ENCODE peak calls at places on chromosomes 12 and 14, in nine cellular contexts. G is GM12865, R is neuronal stem cell, X is upper lobe of left lung, Y is GM23248, S is AG09309, W is tibial nerve, P is fibroblast of lung, K is AG10803. C is an unnamed sample.

GRCh38 chr12:15629108-15629507 is 160.1 kb downstream of the EPS8 start:
- DNase-seq in G (peak; percentile 39), R (peak; percentile 66), X (peak; percentile 38), Y (peak; percentile 89), S (peak; percentile 97), W (peak; percentile 69), P (peak; percentile 97), K (peak; percentile 94), C (no peak)

GRCh38 chr12:1655225-1655788 is 26.3 kb downstream of the WNT5B start:
- DNase-seq in G (no peak), R (no peak), X (no peak), Y (peak; percentile 25), S (no peak), W (no peak), P (no peak), K (no peak), C (no peak)

GRCh38 chr14:100149789-100150611 is 9.4 kb downstream of the DEGS2 start:
- DNase-seq in G (no peak), R (no peak), X (peak; percentile 63), Y (peak; percentile 27), S (no peak), W (no peak), P (no peak), K (no peak), C (peak; percentile 37)

GRCh38 chr12:93766802-93767523 is 89.8 kb downstream of the CRADD start:
- DNase-seq in G (peak; percentile 42), R (no peak), X (peak; percentile 66), Y (peak; percentile 83), S (no peak), W (no peak), P (peak; percentile 60), K (peak; percentile 79), C (no peak)

GRCh38 chr14:101072945-101073597 is 169.5 kb upstream of the RTL1 start:
- DNase-seq in G (peak; percentile 44), R (peak; percentile 40), X (peak; percentile 23), Y (peak; percentile 98), S (peak; percentile 87), W (peak; percentile 18), P (peak; percentile 98), K (peak; percentile 81), C (peak; percentile 73)

GRCh38 chr12:51216652-51217051 is 1.2 kb downstream of the POU6F1 start:
- DNase-seq in G (no peak), R (no peak), X (no peak), Y (no peak), S (no peak), W (no peak), P (no peak), K (no peak), C (no peak)

GRCh38 chr14:90109858-90110257 is 48.1 kb downstream of the KCNK13 start:
- DNase-seq in G (no peak), R (no peak), X (no peak), Y (no peak), S (no peak), W (no peak), P (no peak), K (no peak), C (no peak)

GRCh38 chr14:98210045-98210678 is 1061.8 kb downstream of the BCL11B start:
- DNase-seq in G (peak; percentile 60), R (no peak), X (no peak), Y (no peak), S (no peak), W (no peak), P (no peak), K (no peak), C (no peak)

DNA sequence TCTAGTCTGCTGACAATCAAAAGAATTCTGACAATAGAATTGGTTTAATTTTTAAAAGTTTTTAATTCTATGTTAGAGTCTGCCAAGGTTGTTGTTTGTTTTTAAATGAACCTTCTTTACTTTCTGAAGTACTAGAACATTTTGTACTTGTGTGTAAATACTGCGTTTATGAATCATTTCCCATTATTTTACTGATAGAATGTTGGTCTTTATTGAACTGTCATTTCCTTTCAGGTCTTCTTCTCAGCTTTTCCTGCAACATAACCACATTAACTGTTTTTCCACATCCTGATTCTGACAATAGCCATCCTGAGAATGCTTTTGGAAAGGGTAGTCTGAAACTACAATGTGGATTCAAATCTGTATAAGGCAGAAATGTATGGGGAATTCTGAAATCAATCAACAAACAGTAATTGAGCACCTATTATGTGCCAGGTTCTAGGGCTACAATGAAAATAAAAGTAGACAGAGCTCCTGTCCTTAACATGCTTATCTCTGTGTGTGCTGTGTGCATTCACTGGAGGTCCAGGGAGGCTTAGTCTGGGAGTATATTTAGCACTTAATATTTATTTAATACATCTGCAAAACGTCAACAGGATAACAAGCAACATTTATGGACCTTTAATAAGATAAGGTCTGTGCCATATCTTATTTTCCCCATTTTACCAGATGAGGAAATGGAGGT is 73.1 kb upstream of the SLC38A2 start:
- DNase-seq in G (no peak), R (no peak), X (no peak), Y (no peak), S (no peak), W (no peak), P (no peak), K (no peak), C (no peak)
- H3K4me3 ChIP-seq in G (no peak overlapping the region), R (no peak overlapping the region), X (no peak overlapping the region), Y (no peak overlapping the region), S (no peak overlapping the region), W (no peak overlapping the region), P (no peak overlapping the region), K (no peak overlapping the region), C (no peak overlapping the region)

DNA sequence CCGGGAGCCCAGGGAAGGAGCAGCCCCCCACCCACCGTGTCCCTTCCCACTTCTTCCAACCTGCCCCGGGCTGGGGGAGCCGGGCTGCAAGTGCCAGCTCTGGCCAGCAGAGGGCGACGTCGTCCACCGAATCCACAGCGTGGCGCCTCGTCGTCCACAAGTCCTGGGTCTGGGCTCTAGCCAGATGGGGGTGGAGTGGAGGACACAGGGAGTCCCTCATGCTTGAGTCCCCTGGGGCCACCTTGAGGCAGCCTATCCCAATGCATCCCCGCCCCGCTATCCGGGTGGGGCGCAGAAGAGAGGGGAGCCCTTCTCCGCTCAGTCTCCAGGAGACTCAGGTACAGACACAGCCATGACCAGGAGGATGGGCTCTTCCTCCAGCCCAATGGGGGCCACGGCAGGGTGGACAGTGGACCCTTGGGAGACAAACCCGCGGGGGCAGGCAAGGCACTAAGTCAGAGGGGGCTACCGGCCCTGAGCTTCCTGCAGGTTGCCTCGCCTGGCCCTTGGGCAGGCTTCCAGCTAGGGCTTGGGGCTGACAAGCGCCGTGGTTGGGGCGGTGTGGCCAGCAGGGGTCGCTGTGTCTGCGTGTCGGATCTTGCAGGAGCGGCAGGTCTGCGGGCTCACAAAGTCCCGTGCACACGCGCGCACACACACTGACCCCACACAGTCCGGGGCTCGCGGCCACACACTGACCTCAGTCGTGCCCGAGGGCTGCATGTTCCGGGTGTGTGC is 5.5 kb downstream of the AQP5 start:
- DNase-seq in G (peak; percentile 92), R (peak; percentile 84), X (peak; percentile 93), Y (peak; percentile 89), S (peak; percentile 27), W (peak; percentile 79), P (peak; percentile 70), K (peak; percentile 74), C (peak; percentile 91)
- H3K4me3 ChIP-seq in G (peak overlapping the region; percentile 7), R (peak overlapping the region; percentile 24), X (peak overlapping the region; percentile 45), Y (peak overlapping the region; percentile 72), S (peak overlapping the region; percentile 32), W (peak overlapping the region; percentile 22), P (peak overlapping the region; percentile 49), K (peak overlapping the region; percentile 56), C (peak overlapping the region; percentile 77)

DNA sequence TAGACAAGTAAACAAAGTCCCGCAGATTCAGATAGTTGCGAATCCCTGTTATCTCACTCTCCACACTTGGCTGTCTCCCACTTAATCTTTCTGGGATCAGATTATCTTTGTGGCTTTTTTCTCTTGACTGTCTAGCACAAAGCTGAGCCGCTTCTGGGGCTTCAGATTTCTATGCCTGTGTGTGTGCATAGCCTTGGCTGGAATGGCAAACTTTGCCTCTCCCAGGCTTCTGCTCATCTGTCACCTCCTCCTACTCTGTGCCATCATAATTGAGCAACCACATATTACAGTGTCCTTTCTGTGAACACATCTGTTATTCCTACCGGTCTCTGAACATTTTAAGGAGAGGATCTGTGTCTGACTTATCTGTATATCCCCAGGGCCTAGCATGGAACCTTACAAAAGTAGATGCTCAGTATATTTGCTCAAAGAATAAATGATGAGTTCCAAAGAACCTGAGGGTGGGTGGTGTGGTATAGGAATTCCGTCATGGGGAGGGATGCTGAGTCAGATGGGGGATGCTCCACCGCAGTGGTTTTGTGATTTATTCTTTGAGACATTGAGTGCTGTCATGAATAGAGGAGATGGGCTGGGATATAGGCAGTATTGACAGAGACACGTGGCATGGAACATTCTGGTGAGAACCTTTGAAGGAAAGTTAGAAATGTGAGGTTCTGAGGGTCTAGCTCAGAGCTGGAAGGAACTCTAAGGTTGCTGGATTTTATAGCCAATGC is 28.6 kb downstream of the RGS6 start:
- DNase-seq in G (no peak), R (no peak), X (no peak), Y (no peak), S (no peak), W (no peak), P (no peak), K (no peak), C (no peak)
- H3K4me3 ChIP-seq in G (no peak overlapping the region), R (no peak overlapping the region), X (no peak overlapping the region), Y (no peak overlapping the region), S (no peak overlapping the region), W (no peak overlapping the region), P (no peak overlapping the region), K (no peak overlapping the region), C (no peak overlapping the region)

GRCh38 chr14:44109041-44109440 is 398.0 kb downstream of the FSCB start:
- DNase-seq in G (no peak), R (no peak), X (no peak), Y (no peak), S (no peak), W (no peak), P (no peak), K (no peak), C (no peak)

GRCh38 chr14:44108601-44109000 is 398.5 kb downstream of the FSCB start:
- DNase-seq in G (no peak), R (no peak), X (no peak), Y (no peak), S (no peak), W (no peak), P (no peak), K (no peak), C (no peak)

GRCh38 chr14:44107156-44107555 is 399.9 kb downstream of the FSCB start:
- DNase-seq in G (no peak), R (no peak), X (no peak), Y (no peak), S (no peak), W (no peak), P (no peak), K (no peak), C (no peak)

GRCh38 chr14:44113769-44114730 is 393.0 kb downstream of the FSCB start:
- DNase-seq in G (no peak), R (no peak), X (no peak), Y (no peak), S (no peak), W (no peak), P (no peak), K (no peak), C (no peak)

DNA sequence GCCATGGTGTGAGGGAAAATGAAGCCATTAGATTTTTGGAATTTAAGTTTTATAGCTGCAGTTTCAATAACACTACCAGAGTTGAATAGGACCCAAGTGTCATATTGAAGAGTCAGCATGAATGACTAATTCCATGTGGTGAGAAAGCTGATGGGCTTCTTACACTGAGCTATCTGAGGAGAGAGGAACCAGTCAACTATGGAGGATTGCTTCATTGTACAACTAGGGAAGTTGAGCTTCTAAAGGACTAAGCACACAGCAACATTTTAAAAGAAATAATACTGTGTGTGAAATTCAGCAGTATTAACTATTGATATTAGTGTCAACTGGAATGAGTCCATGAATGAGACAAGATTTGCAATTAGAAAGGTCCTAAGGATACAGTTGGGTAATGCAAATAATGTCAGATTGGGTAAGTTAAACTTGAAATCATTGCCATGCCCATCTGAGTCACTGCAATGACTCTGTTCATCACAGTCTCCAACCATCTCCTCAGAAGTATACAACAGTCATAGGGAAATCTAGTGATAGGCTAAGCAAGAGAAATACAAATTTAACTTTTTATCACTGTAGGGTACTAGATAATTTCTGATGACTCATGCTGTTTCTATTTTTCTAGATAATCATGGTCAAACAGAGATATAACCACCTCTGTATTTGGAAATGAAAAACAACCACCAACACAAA is 394.2 kb downstream of the FSCB start:
- DNase-seq in G (no peak), R (no peak), X (no peak), Y (no peak), S (no peak), W (no peak), P (no peak), K (no peak), C (no peak)
- H3K4me3 ChIP-seq in G (no peak overlapping the region), R (no peak overlapping the region), X (no peak overlapping the region), Y (no peak overlapping the region), S (no peak overlapping the region), W (no peak overlapping the region), P (no peak overlapping the region), K (no peak overlapping the region), C (no peak overlapping the region)